ENCODE peak calls at places on chromosomes 1 and 21, in nine cellular contexts. T is tibial artery; E is GM10248; A is effector CD8-positive, alpha-beta T cell; Z is RPMI8226; F is cardiac fibroblast; V is GM23248; W is fibroblast of mammary gland; M is mesothelial cell of epicardium. I is an unnamed sample.

GRCh38 chr1:15705184-15705566 is 21.1 kb downstream of the PLEKHM2 start:
- DNase-seq in T (no peak), E (no peak), A (no peak), Z (no peak), F (no peak), V (no peak), W (no peak), M (no peak), I (no peak)

GRCh38 chr1:184354719-184355118 is 32.1 kb upstream of the C1orf21 start:
- DNase-seq in T (no peak), E (no peak), A (no peak), Z (no peak), F (no peak), V (no peak), W (no peak), M (no peak), I (no peak)

GRCh38 chr1:53540604-53541262 is 81.5 kb downstream of the DMRTB1 start:
- DNase-seq in T (no peak), E (no peak), A (no peak), Z (no peak), F (no peak), V (no peak), W (no peak), M (no peak), I (peak)

GRCh38 chr21:25708467-25709065 is 26.1 kb downstream of the ATP5PF start:
- DNase-seq in T (peak), E (peak), A (peak), Z (peak), F (peak), V (peak), W (peak), M (no peak), I (no peak)

GRCh38 chr1:21278898-21279819 is 11.1 kb downstream of the ECE1 start:
- DNase-seq in T (no peak), E (no peak), A (no peak), Z (no peak), F (peak), V (peak), W (peak), M (no peak), I (no peak)

GRCh38 chr1:243851765-243852164 is 1.7 kb upstream of the AKT3 start:
- DNase-seq in T (no peak), E (no peak), A (no peak), Z (no peak), F (no peak), V (no peak), W (no peak), M (no peak), I (no peak)

GRCh38 chr1:24193046-24193445 is 6.0 kb upstream of the IFNLR1 start:
- DNase-seq in T (no peak), E (no peak), A (no peak), Z (no peak), F (no peak), V (peak), W (no peak), M (no peak), I (no peak)

GRCh38 chr1:46302091-46303037 is 1.1 kb downstream of the LRRC41 start:
- DNase-seq in T (peak), E (peak), A (peak), Z (peak), F (peak), V (peak), W (no peak), M (peak), I (peak)

GRCh38 chr1:152328801-152329391 is 3.9 kb upstream of the FLG start:
- DNase-seq in T (no peak), E (no peak), A (no peak), Z (no peak), F (no peak), V (peak), W (no peak), M (no peak), I (no peak)

I was measured in posterior cingulate gyrus.